ENCODE peak calls at places on chromosomes 16 and 17, in five cellular contexts. U, S, J, D and P are unnamed samples.

GRCh38 chr17:34519286-34519685 is 60.1 kb upstream of the TMEM132E start:
- DNase-seq in U (no peak), S (no peak), J (no peak), D (no peak), P (peak; percentile 28)

GRCh38 chr17:1764274-1764673 is 2.4 kb downstream of the SERPINF1 start:
- DNase-seq in U (peak; percentile 74), S (no peak), J (peak; percentile 88), D (peak; percentile 92), P (no peak)

GRCh38 chr17:17810374-17811248 is 26.2 kb downstream of the SREBF1 start:
- DNase-seq in U (no peak), S (no peak), J (no peak), D (no peak), P (no peak)

GRCh38 chr17:81536299-81537290 is 8.4 kb downstream of the FSCN2 start:
- DNase-seq in U (no peak), S (no peak), J (no peak), D (peak; percentile 20), P (no peak)

GRCh38 chr17:34169501-34169900 is 85.6 kb upstream of the CCL2 start:
- DNase-seq in U (no peak), S (no peak), J (no peak), D (no peak), P (no peak)

GRCh38 chr16:52812945-52813556 is 239.6 kb downstream of the CHD9NB start:
- DNase-seq in U (peak; percentile 79), S (no peak), J (no peak), D (peak; percentile 75), P (no peak)

GRCh38 chr17:77717941-77718668 is 240.4 kb upstream of the TNRC6C start:
- DNase-seq in U (no peak), S (no peak), J (no peak), D (no peak), P (no peak)

GRCh38 chr16:2415085-2415484 is 14.2 kb upstream of the CCNF start:
- DNase-seq in U (no peak), S (no peak), J (no peak), D (no peak), P (no peak)

GRCh38 chr17:56679767-56680422 is 86.4 kb downstream of the NOG start:
- DNase-seq in U (peak; percentile 5), S (no peak), J (no peak), D (no peak), P (no peak)

GRCh38 chr16:58037365-58038057 is 12.0 kb downstream of the MMP15 start:
- DNase-seq in U (no peak), S (no peak), J (no peak), D (no peak), P (peak; percentile 15)

GRCh38 chr16:49463529-49463928 is 89.9 kb downstream of the C16orf78 start:
- DNase-seq in U (no peak), S (no peak), J (no peak), D (no peak), P (peak; percentile 85)

GRCh38 chr16:63192969-63193368 is 1156.7 kb upstream of the CDH8 start:
- DNase-seq in U (no peak), S (no peak), J (no peak), D (no peak), P (no peak)

GRCh38 chr16:67386861-67387455 is 6.3 kb downstream of the TPPP3 start:
- DNase-seq in U (no peak), S (no peak), J (no peak), D (no peak), P (no peak)

GRCh38 chr16:63695347-63695746 is 1426.5 kb downstream of the CDH11 start:
- DNase-seq in U (no peak), S (no peak), J (no peak), D (no peak), P (no peak)

GRCh38 chr16:2095918-2096582 is 39.6 kb downstream of the PKD1 start:
- DNase-seq in U (no peak), S (no peak), J (no peak), D (no peak), P (no peak)

GRCh38 chr17:66665194-66665593 is 169.7 kb upstream of the CACNG5 start:
- DNase-seq in U (no peak), S (no peak), J (no peak), D (no peak), P (no peak)

GRCh38 chr17:65438708-65439294 is 122.6 kb downstream of the AXIN2 start:
- DNase-seq in U (peak; percentile 2), S (no peak), J (no peak), D (peak; percentile 52), P (no peak)

GRCh38 chr17:63850401-63850800 is 7.9 kb upstream of the SMARCD2 start:
- DNase-seq in U (no peak), S (no peak), J (no peak), D (no peak), P (no peak)

GRCh38 chr16:79932564-79932963 is 332.0 kb upstream of the MAF start:
- DNase-seq in U (peak; percentile 49), S (no peak), J (no peak), D (peak; percentile 7), P (no peak)

GRCh38 chr17:66272699-66273390 is 29.6 kb upstream of the PRKCA start:
- DNase-seq in U (peak; percentile 51), S (no peak), J (no peak), D (peak; percentile 83), P (no peak)

GRCh38 chr16:30786115-30786935 is 680 bp downstream of the ZNF629 start:
- DNase-seq in U (peak; percentile 77), S (peak; percentile 24), J (peak; percentile 65), D (peak; percentile 71), P (peak; percentile 61)
- TF ChIP-seq CTCF in U (no peak), S (no peak), J (no peak), D (no peak), P (no peak)

GRCh38 chr17:11747441-11747840 is 149.2 kb downstream of the DNAH9 start:
- DNase-seq in U (no peak), S (no peak), J (no peak), D (no peak), P (no peak)

GRCh38 chr17:11744696-11745095 is 146.4 kb downstream of the DNAH9 start:
- DNase-seq in U (no peak), S (no peak), J (no peak), D (no peak), P (no peak)

GRCh38 chr17:11739848-11740247 is 141.6 kb downstream of the DNAH9 start:
- DNase-seq in U (no peak), S (no peak), J (no peak), D (no peak), P (no peak)

GRCh38 chr17:11738151-11738550 is 139.9 kb downstream of the DNAH9 start:
- DNase-seq in U (no peak), S (no peak), J (no peak), D (no peak), P (no peak)

GRCh38 chr17:11742891-11743290 is 144.6 kb downstream of the DNAH9 start:
- DNase-seq in U (no peak), S (no peak), J (no peak), D (no peak), P (no peak)
- TF ChIP-seq CTCF in U (no peak), S (peak; percentile 22), J (no peak), D (no peak), P (no peak)

GRCh38 chr16:30805370-30806169 is 18.6 kb upstream of the ZNF629 start:
- DNase-seq in U (peak; percentile 59), S (peak; percentile 65), J (peak; percentile 94), D (peak; percentile 82), P (peak; percentile 39)
- TF ChIP-seq CTCF in U (peak; percentile 15), S (no peak), J (no peak), D (no peak), P (no peak)

DNA sequence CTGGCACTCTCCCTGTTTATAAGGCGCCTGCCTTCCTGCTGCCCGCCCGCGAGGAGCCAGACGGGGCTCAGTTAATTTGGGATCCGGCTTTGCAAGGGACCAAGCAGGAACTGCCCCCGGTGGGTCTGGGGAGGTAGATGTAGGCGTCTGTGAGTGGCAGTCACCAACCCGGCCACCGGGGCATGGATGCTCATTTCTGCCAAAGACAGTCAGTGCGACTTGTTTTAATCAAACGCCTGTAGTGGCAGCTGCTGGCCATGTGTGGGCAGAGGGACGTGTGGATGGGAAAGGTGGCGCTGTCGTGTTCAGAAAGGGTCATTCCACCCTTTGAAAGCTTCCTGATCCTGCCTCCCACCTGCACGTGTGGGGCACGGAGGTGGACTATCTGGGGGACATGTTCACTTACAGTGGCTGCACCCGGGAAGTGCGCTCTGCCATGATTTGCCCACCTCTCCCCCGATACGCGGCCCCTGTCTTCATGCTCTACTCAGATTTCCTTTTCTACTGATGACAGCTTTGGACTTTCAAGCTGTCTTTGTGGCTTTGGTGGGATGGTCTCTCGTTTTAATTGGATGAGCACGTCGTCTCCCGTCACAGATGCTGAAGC is 60.3 kb upstream of the CIBAR2 start:
- DNase-seq in U (no peak), S (no peak), J (peak; percentile 69), D (no peak), P (peak; percentile 56)
- TF ChIP-seq CTCF in U (peak; percentile 34), S (peak; percentile 51), J (peak; percentile 49), D (no peak), P (peak; percentile 27)

DNA sequence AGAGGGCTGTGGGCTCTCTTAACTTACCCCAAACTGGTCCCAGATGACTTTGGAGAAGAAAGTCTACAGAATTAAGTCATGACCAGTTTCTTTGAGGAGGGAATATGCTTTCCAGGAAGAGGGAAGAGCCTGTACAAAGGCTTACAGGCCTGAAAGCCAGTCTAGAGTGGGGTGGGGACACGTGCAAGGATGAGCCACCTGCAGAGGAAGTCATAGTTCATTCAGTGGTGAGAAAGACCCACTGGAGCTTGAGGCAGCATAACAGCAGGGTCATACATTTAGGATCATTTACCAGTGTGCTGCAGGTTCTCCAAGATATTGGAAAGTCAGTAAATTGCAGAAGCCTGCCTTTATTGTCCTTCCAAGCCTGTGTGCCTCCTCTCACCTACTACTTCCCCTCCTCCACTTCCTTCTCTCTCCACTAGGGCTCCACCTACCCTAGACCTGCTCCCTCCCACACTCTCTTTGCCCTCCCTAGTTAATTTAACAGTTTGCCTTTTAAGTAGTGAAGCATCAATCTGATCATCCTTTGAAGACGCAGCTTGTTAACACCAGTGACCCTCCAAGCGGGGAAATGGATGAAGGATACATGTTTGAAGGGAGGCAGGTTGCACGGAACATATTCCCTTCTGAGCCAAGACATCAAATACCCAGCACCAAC is 40.2 kb downstream of the CDRT15 start:
- DNase-seq in U (no peak), S (no peak), J (no peak), D (no peak), P (peak; percentile 4)
- TF ChIP-seq CTCF in U (peak; percentile 33), S (peak; percentile 33), J (no peak), D (peak; percentile 14), P (no peak)

DNA sequence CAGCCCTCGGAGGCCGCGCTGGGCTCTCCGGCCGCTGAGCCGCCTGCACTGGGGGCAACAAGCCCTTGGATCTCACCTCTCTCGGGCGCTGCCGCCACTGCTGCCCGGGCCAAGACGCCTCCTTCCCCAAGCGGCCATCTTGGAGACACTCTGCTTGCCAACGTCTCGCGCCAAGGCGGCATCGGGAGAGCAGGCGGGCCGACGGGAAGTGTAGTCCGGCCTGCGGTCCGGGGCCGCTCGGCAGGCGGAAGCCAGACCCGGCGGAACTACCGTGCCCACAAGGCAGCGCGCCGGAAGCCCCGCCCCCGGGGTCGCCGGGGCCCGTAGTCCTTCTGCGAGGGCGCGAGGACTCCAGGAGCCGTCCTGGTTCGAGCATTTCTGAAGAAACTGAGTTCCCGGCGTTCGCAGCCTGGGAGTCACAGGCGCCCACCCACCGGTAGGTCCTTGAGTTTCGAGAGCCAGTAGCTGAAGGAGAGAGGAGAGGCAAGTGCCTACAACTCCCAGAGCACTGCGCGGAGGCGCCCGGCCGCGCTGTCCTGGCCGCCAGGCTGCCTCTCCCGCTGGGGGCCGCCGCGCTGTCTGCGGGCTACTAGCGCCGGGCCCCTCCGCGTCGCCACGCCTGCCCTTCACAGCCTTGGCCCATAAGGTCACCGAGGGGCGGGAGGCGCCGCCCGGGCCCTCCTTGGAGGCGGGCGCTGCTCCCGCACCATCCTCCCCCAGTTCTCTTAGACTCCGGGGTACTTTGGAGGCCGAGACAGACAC is at the start of gene TMEM11:
- DNase-seq in U (peak; percentile 93), S (peak; percentile 91), J (peak; percentile 99), D (peak; percentile 94), P (peak; percentile 99)
- TF ChIP-seq CTCF in U (no peak), S (peak; percentile 29), J (peak; percentile 25), D (no peak), P (no peak)